ENCODE peak calls at places on chromosomes 5 and 9, in six cellular contexts. One of them, this sample, is unnamed.

GRCh38 chr9:81092057-81092456 is 597.3 kb downstream of the TLE1 start:
- DNase-seq in PC-9: no peak
- DNase-seq in CD4-positive, CD25-positive, alpha-beta regulatory T cell: no peak
- DNase-seq in choroid plexus epithelial cell: no peak
- DNase-seq in Peyer's patch: no peak
- DNase-seq in H1: no peak
- DNase-seq in this sample: no peak

GRCh38 chr5:179127136-179128040 is 67.2 kb downstream of the ZNF354C start:
- DNase-seq in PC-9: no peak
- DNase-seq in CD4-positive, CD25-positive, alpha-beta regulatory T cell: no peak
- DNase-seq in choroid plexus epithelial cell: no peak
- DNase-seq in Peyer's patch: peak; percentile 31
- DNase-seq in H1: no peak
- DNase-seq in this sample: no peak

GRCh38 chr9:129283705-129284606 is 105.9 kb upstream of the IER5L start:
- DNase-seq in PC-9: no peak
- DNase-seq in CD4-positive, CD25-positive, alpha-beta regulatory T cell: no peak
- DNase-seq in choroid plexus epithelial cell: no peak
- DNase-seq in Peyer's patch: peak; percentile 36
- DNase-seq in H1: no peak
- DNase-seq in this sample: no peak

GRCh38 chr5:164799391-164799790 is 1294.0 kb downstream of the MAT2B start:
- DNase-seq in PC-9: no peak
- DNase-seq in CD4-positive, CD25-positive, alpha-beta regulatory T cell: no peak
- DNase-seq in choroid plexus epithelial cell: no peak
- DNase-seq in Peyer's patch: no peak
- DNase-seq in H1: no peak
- DNase-seq in this sample: no peak

GRCh38 chr5:79893485-79893884 is 97.6 kb downstream of the MTX3 start:
- DNase-seq in PC-9: no peak
- DNase-seq in CD4-positive, CD25-positive, alpha-beta regulatory T cell: no peak
- DNase-seq in choroid plexus epithelial cell: no peak
- DNase-seq in Peyer's patch: no peak
- DNase-seq in H1: no peak
- DNase-seq in this sample: no peak

GRCh38 chr5:105508519-105508918 is 1945.9 kb upstream of the NUDT12 start:
- DNase-seq in PC-9: no peak
- DNase-seq in CD4-positive, CD25-positive, alpha-beta regulatory T cell: no peak
- DNase-seq in choroid plexus epithelial cell: peak; percentile 68
- DNase-seq in Peyer's patch: no peak
- DNase-seq in H1: no peak
- DNase-seq in this sample: no peak

GRCh38 chr5:142661143-142661542 is 24.7 kb downstream of the FGF1 start:
- DNase-seq in PC-9: no peak
- DNase-seq in CD4-positive, CD25-positive, alpha-beta regulatory T cell: no peak
- DNase-seq in choroid plexus epithelial cell: no peak
- DNase-seq in Peyer's patch: no peak
- DNase-seq in H1: no peak
- DNase-seq in this sample: no peak

GRCh38 chr5:52867809-52868208 is 80.1 kb downstream of the ITGA1 start:
- DNase-seq in PC-9: no peak
- DNase-seq in CD4-positive, CD25-positive, alpha-beta regulatory T cell: no peak
- DNase-seq in choroid plexus epithelial cell: peak; percentile 51
- DNase-seq in Peyer's patch: no peak
- DNase-seq in H1: no peak
- DNase-seq in this sample: no peak

GRCh38 chr5:177553671-177554429 is 513 bp downstream of the FAM193B start:
- DNase-seq in PC-9: no peak
- DNase-seq in CD4-positive, CD25-positive, alpha-beta regulatory T cell: peak; percentile 3
- DNase-seq in choroid plexus epithelial cell: no peak
- DNase-seq in Peyer's patch: peak; percentile 71
- DNase-seq in H1: no peak
- DNase-seq in this sample: no peak

GRCh38 chr5:57066921-57067914 is 106.6 kb upstream of the GPBP1 start:
- DNase-seq in PC-9: no peak
- DNase-seq in CD4-positive, CD25-positive, alpha-beta regulatory T cell: no peak
- DNase-seq in choroid plexus epithelial cell: peak; percentile 50
- DNase-seq in Peyer's patch: no peak
- DNase-seq in H1: no peak
- DNase-seq in this sample: peak; percentile 2

GRCh38 chr9:114471157-114471556 is 34.1 kb downstream of the WHRN start:
- DNase-seq in PC-9: no peak
- DNase-seq in CD4-positive, CD25-positive, alpha-beta regulatory T cell: no peak
- DNase-seq in choroid plexus epithelial cell: no peak
- DNase-seq in Peyer's patch: no peak
- DNase-seq in H1: no peak
- DNase-seq in this sample: no peak

GRCh38 chr5:120682851-120683250 is 218.8 kb downstream of the PRR16 start:
- DNase-seq in PC-9: peak; percentile 53
- DNase-seq in CD4-positive, CD25-positive, alpha-beta regulatory T cell: no peak
- DNase-seq in choroid plexus epithelial cell: peak; percentile 48
- DNase-seq in Peyer's patch: no peak
- DNase-seq in H1: no peak
- DNase-seq in this sample: no peak

GRCh38 chr5:136065588-136065987 is 36.8 kb downstream of the TGFBI start:
- DNase-seq in PC-9: no peak
- DNase-seq in CD4-positive, CD25-positive, alpha-beta regulatory T cell: no peak
- DNase-seq in choroid plexus epithelial cell: no peak
- DNase-seq in Peyer's patch: no peak
- DNase-seq in H1: no peak
- DNase-seq in this sample: no peak

DNA sequence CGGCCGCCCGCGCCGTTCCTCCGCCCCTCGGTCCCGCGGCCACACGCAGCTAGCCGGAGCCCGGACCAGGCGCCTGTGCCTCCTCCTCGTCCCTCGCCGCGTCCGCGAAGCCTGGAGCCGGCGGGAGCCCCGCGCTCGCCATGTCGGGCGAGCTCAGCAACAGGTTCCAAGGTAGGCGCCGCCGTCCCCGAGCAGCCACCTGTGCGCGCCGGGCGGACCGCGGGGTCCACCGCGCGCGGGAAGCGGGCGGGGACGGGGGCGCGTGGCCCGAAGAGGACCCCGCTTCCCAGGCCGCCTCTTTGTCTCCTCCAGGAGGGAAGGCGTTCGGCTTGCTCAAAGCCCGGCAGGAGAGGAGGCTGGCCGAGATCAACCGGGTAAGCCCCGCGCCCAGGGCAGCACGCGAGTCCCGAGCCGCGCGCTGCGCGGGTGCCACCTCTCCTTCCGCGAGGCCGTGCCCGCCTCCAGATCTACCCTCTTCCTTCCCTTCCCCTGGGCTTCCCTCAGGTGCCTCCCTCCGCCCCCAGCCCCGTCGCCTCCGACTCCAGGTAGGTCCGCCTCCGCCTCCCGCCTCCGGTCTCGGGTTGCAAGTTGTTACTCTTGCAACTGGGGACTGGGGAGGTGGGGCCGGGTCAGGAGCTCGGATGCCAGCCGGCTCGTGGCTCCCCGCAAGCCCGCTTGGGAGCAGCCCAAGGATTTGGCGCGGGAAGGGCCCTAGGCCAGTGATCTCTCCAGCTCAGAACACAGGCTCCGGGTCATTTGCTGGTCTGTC is at the start of gene AIF1L:
- DNase-seq in PC-9: peak; percentile 76
- DNase-seq in CD4-positive, CD25-positive, alpha-beta regulatory T cell: no peak
- DNase-seq in choroid plexus epithelial cell: no peak
- DNase-seq in Peyer's patch: no peak
- DNase-seq in H1: no peak
- DNase-seq in this sample: no peak
- H3K4me3 ChIP-seq in PC-9: peak within 1 kb of the TSS; percentile 92
- H3K4me3 ChIP-seq in CD4-positive, CD25-positive, alpha-beta regulatory T cell: no peak within 1 kb of the TSS
- H3K4me3 ChIP-seq in choroid plexus epithelial cell: peak within 1 kb of the TSS; percentile 22
- H3K4me3 ChIP-seq in Peyer's patch: peak within 1 kb of the TSS; percentile 52
- H3K4me3 ChIP-seq in H1: peak within 1 kb of the TSS; percentile 85
- H3K4me3 ChIP-seq in this sample: peak within 1 kb of the TSS; percentile 28

GRCh38 chr5:127072861-127073846 is at the start of gene C5orf63:
- DNase-seq in PC-9: no peak
- DNase-seq in CD4-positive, CD25-positive, alpha-beta regulatory T cell: peak; percentile 57
- DNase-seq in choroid plexus epithelial cell: peak; percentile 20
- DNase-seq in Peyer's patch: peak; percentile 86
- DNase-seq in H1: no peak
- DNase-seq in this sample: no peak
- H3K4me3 ChIP-seq in PC-9: peak within 1 kb of the TSS; percentile 82
- H3K4me3 ChIP-seq in CD4-positive, CD25-positive, alpha-beta regulatory T cell: peak within 1 kb of the TSS; percentile 92
- H3K4me3 ChIP-seq in choroid plexus epithelial cell: peak within 1 kb of the TSS; percentile 66
- H3K4me3 ChIP-seq in Peyer's patch: peak within 1 kb of the TSS; percentile 70
- H3K4me3 ChIP-seq in H1: peak within 1 kb of the TSS; percentile 10
- H3K4me3 ChIP-seq in this sample: peak within 1 kb of the TSS; percentile 50

DNA sequence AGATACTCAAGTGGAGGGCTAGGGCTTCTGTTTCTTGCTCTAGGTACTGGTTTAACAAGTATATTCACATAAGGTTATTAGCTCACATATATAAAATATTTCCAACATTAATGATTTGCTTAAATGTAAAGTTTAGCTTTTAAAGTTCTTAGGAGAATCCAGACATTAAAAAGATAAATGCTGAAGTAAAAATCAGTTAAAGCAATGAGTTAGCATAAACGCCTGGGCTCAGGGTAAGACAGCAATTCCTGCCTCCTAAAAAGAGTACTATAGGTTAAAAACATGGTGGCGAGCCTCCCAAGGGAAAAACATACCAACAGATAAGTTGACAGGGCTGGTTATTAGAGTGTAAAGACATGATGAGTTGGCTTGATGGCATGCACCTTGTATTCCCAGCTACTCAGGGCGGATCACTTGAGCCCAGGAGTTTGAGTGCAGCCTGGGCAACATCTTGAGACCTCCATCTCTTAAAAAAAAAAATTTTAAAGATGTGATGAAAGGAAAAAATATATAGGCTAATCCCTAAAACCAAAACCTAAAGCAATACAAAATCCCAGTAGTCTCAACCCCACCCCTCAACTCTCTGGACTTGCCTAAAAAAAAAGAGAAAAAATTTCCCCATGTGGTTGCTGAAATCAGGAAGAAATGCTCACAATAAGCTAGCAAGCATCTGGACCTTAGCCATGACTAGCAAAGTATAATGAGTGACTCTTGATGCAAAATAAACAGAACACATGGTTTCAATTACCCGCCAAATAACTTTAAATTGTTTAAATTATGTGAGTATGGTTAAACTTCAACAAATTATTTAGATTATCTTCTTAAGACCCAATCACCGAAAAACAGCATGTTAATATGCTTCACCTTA is 3.6 kb downstream of the GOLPH3 start:
- DNase-seq in PC-9: no peak
- DNase-seq in CD4-positive, CD25-positive, alpha-beta regulatory T cell: no peak
- DNase-seq in choroid plexus epithelial cell: peak; percentile 59
- DNase-seq in Peyer's patch: no peak
- DNase-seq in H1: no peak
- DNase-seq in this sample: peak; percentile 56
- H3K4me3 ChIP-seq in PC-9: no peak overlapping the region
- H3K4me3 ChIP-seq in CD4-positive, CD25-positive, alpha-beta regulatory T cell: peak overlapping the region; percentile 30
- H3K4me3 ChIP-seq in choroid plexus epithelial cell: peak overlapping the region; percentile 16
- H3K4me3 ChIP-seq in Peyer's patch: no peak overlapping the region
- H3K4me3 ChIP-seq in H1: no peak overlapping the region
- H3K4me3 ChIP-seq in this sample: peak overlapping the region; percentile 2

DNA sequence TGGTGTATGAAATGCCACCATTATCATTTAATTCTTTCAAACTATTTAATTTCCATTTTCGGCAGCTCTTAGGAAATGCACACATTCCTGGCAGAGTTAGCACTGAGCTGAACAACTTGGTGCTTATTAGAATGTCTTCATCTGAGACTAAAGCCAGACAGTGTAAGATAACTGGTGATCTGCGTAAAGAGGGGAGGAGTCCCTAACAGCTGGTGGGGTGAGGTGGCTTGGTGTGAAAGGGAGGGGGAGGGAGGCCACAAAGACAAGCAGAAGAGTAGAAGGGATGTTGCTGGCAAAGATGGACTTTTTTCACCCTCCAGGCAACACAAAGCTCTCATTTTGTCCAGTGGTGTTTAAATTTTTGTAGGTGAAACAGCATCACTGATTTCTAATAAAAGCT is 535.0 kb downstream of the PDE4D start:
- DNase-seq in PC-9: no peak
- DNase-seq in CD4-positive, CD25-positive, alpha-beta regulatory T cell: no peak
- DNase-seq in choroid plexus epithelial cell: peak; percentile 97
- DNase-seq in Peyer's patch: no peak
- DNase-seq in H1: no peak
- DNase-seq in this sample: no peak
- H3K4me3 ChIP-seq in PC-9: no peak overlapping the region
- H3K4me3 ChIP-seq in CD4-positive, CD25-positive, alpha-beta regulatory T cell: no peak overlapping the region
- H3K4me3 ChIP-seq in choroid plexus epithelial cell: peak overlapping the region; percentile 0
- H3K4me3 ChIP-seq in Peyer's patch: no peak overlapping the region
- H3K4me3 ChIP-seq in H1: no peak overlapping the region
- H3K4me3 ChIP-seq in this sample: no peak overlapping the region

DNA sequence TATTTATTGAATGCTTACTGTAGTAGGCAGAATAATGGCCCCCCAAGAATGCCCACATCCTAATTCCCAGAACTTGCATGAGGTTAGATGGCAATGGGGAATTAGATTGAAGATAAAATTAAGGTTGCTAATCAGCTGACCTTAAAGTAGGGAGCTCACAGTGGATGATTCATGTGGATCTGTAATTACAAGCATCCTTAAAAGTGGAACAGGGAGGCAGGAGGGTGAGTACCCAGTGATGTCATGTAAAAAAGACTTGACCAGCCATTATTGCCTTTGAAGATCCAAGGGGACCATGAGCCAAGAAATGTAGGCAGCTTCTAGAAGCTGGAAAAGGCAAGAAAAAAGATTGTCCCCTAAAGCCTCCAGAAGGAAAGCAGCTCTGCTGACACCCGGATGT is 71.4 kb downstream of the GABBR2 start:
- DNase-seq in PC-9: no peak
- DNase-seq in CD4-positive, CD25-positive, alpha-beta regulatory T cell: no peak
- DNase-seq in choroid plexus epithelial cell: no peak
- DNase-seq in Peyer's patch: no peak
- DNase-seq in H1: no peak
- DNase-seq in this sample: no peak
- H3K4me3 ChIP-seq in PC-9: no peak overlapping the region
- H3K4me3 ChIP-seq in CD4-positive, CD25-positive, alpha-beta regulatory T cell: no peak overlapping the region
- H3K4me3 ChIP-seq in choroid plexus epithelial cell: no peak overlapping the region
- H3K4me3 ChIP-seq in Peyer's patch: no peak overlapping the region
- H3K4me3 ChIP-seq in H1: no peak overlapping the region
- H3K4me3 ChIP-seq in this sample: no peak overlapping the region

GRCh38 chr9:97220894-97221477 is 86.5 kb upstream of the CCDC180 start:
- DNase-seq in PC-9: no peak
- DNase-seq in CD4-positive, CD25-positive, alpha-beta regulatory T cell: no peak
- DNase-seq in choroid plexus epithelial cell: no peak
- DNase-seq in Peyer's patch: no peak
- DNase-seq in H1: no peak
- DNase-seq in this sample: no peak
- H3K4me3 ChIP-seq in PC-9: no peak overlapping the region
- H3K4me3 ChIP-seq in CD4-positive, CD25-positive, alpha-beta regulatory T cell: no peak overlapping the region
- H3K4me3 ChIP-seq in choroid plexus epithelial cell: peak overlapping the region; percentile 20
- H3K4me3 ChIP-seq in Peyer's patch: peak overlapping the region; percentile 41
- H3K4me3 ChIP-seq in H1: peak overlapping the region; percentile 79
- H3K4me3 ChIP-seq in this sample: peak overlapping the region; percentile 34